ENCODE peak calls at places on chromosomes 5 and 9, in five cellular contexts. K is colonic mucosa, B is A172, C is esophagus squamous epithelium, M is pancreas. R is an unnamed sample.

GRCh38 chr5:137651022-137651421 is 84.9 kb downstream of the KLHL3 start:
- DNase-seq in K (no peak), B (no peak), C (no peak), M (no peak), R (no peak)

GRCh38 chr9:14271078-14271673 is 42.8 kb downstream of the NFIB start:
- DNase-seq in K (peak; percentile 49), B (peak; percentile 26), C (no peak), M (peak; percentile 40), R (peak; percentile 70)

GRCh38 chr9:127975376-127976315 is 5.1 kb downstream of the EEIG1 start:
- DNase-seq in K (peak; percentile 27), B (no peak), C (no peak), M (peak; percentile 59), R (no peak)

GRCh38 chr5:73897886-73898285 is 271.9 kb downstream of the ARHGEF28 start:
- DNase-seq in K (no peak), B (no peak), C (no peak), M (no peak), R (no peak)

GRCh38 chr9:97759611-97760288 is 62.6 kb upstream of the XPA start:
- DNase-seq in K (no peak), B (no peak), C (no peak), M (no peak), R (no peak)

GRCh38 chr9:72828281-72828731 is 124.5 kb downstream of the ALDH1A1 start:
- DNase-seq in K (no peak), B (no peak), C (no peak), M (no peak), R (no peak)

GRCh38 chr9:82524407-82524806 is 535.8 kb downstream of the SPATA31D1 start:
- DNase-seq in K (no peak), B (no peak), C (no peak), M (no peak), R (no peak)

GRCh38 chr9:120909904-120910303 is 16.7 kb downstream of the TRAF1 start:
- DNase-seq in K (no peak), B (peak; percentile 89), C (no peak), M (no peak), R (no peak)

GRCh38 chr5:61732796-61733195 is 400.7 kb downstream of the ZSWIM6 start:
- DNase-seq in K (no peak), B (no peak), C (no peak), M (no peak), R (no peak)

GRCh38 chr9:111909444-111909843 is 12.8 kb downstream of the UGCG start:
- DNase-seq in K (no peak), B (no peak), C (no peak), M (no peak), R (no peak)

GRCh38 chr9:5815421-5815820 is 17.5 kb downstream of the ERMP1 start:
- DNase-seq in K (no peak), B (no peak), C (no peak), M (no peak), R (no peak)

GRCh38 chr5:113029614-113030013 is 53.0 kb downstream of the DCP2 start:
- DNase-seq in K (no peak), B (no peak), C (no peak), M (no peak), R (no peak)

GRCh38 chr5:170782438-170782837 is 1.1 kb upstream of the GABRP start:
- DNase-seq in K (peak; percentile 44), B (no peak), C (no peak), M (peak; percentile 44), R (peak; percentile 28)

GRCh38 chr9:19229725-19230355 is 653 bp upstream of the DENND4C start:
- DNase-seq in K (peak; percentile 78), B (peak; percentile 66), C (peak; percentile 31), M (no peak), R (peak; percentile 57)

GRCh38 chr9:35705836-35706430 is 16.2 kb upstream of the TPM2 start:
- DNase-seq in K (no peak), B (no peak), C (no peak), M (no peak), R (no peak)

GRCh38 chr5:172699999-172700685 is 59.1 kb downstream of the NEURL1B start:
- DNase-seq in K (no peak), B (no peak), C (no peak), M (no peak), R (no peak)

GRCh38 chr5:156259618-156260017 is 67.3 kb upstream of the SGCD start:
- DNase-seq in K (no peak), B (peak; percentile 43), C (no peak), M (no peak), R (no peak)

GRCh38 chr9:133875131-133875530 is 117.0 kb downstream of the VAV2 start:
- DNase-seq in K (no peak), B (peak; percentile 18), C (no peak), M (no peak), R (no peak)

GRCh38 chr5:77990020-77990419 is 213.9 kb upstream of the TBCA start:
- DNase-seq in K (no peak), B (no peak), C (no peak), M (no peak), R (no peak)

GRCh38 chr5:61295365-61295764 is 36.7 kb upstream of the ZSWIM6 start:
- DNase-seq in K (no peak), B (no peak), C (no peak), M (no peak), R (no peak)

GRCh38 chr5:110790673-110791072 is 51.9 kb downstream of the SLC25A46 start:
- DNase-seq in K (no peak), B (no peak), C (no peak), M (no peak), R (peak; percentile 2)

GRCh38 chr5:54803381-54804025 is 181.9 kb downstream of the ESM1 start:
- DNase-seq in K (no peak), B (no peak), C (no peak), M (no peak), R (no peak)

GRCh38 chr5:124596595-124597388 is 149.6 kb downstream of the ZNF608 start:
- DNase-seq in K (no peak), B (peak; percentile 90), C (no peak), M (no peak), R (no peak)

GRCh38 chr5:59724482-59725392 is 168.8 kb downstream of the PDE4D start:
- DNase-seq in K (peak; percentile 55), B (peak; percentile 16), C (no peak), M (no peak), R (peak; percentile 45)

GRCh38 chr9:130530932-130531331 is 48.4 kb upstream of the FUBP3 start:
- DNase-seq in K (no peak), B (no peak), C (no peak), M (no peak), R (no peak)

GRCh38 chr5:158378931-158379330 is 520.0 kb upstream of the CLINT1 start:
- DNase-seq in K (no peak), B (no peak), C (no peak), M (no peak), R (no peak)

GRCh38 chr9:93219692-93220091 is 35.8 kb downstream of the WNK2 start:
- DNase-seq in K (no peak), B (no peak), C (no peak), M (no peak), R (no peak)

GRCh38 chr9:264231-264630 is 49.6 kb downstream of the DOCK8 start:
- DNase-seq in K (no peak), B (no peak), C (no peak), M (no peak), R (no peak)

GRCh38 chr9:111963995-111964394 is 67.4 kb downstream of the UGCG start:
- DNase-seq in K (no peak), B (no peak), C (no peak), M (no peak), R (no peak)

GRCh38 chr9:127583605-127584053 is 28.4 kb upstream of the STXBP1 start:
- DNase-seq in K (no peak), B (peak; percentile 92), C (no peak), M (no peak), R (no peak)

GRCh38 chr9:744790-745456 is 96.6 kb upstream of the DMRT1 start:
- DNase-seq in K (no peak), B (no peak), C (no peak), M (peak; percentile 92), R (no peak)

GRCh38 chr5:148532962-148533670 is 121.2 kb downstream of the HTR4 start:
- DNase-seq in K (no peak), B (no peak), C (no peak), M (no peak), R (no peak)

GRCh38 chr9:137951597-137952490 is 74.3 kb downstream of the CACNA1B start:
- DNase-seq in K (no peak), B (no peak), C (no peak), M (no peak), R (no peak)

R was measured in NCI-H1694 treated with DMSO at 0.1 percent for 48 hours.